ENCODE peak calls at places on chromosomes 3 and 15, in four cellular contexts. One of them, this sample, is unnamed.

GRCh38 chr3:16881896-16882645 is 2.7 kb upstream of the PLCL2 start:
- DNase-seq in endothelial cell: no peak
- DNase-seq in breast epithelium: no peak
- DNase-seq in H1: no peak
- DNase-seq in this sample: no peak

GRCh38 chr3:29466442-29466841 is 185.6 kb downstream of the RBMS3 start:
- DNase-seq in endothelial cell: no peak
- DNase-seq in breast epithelium: no peak
- DNase-seq in H1: no peak
- DNase-seq in this sample: no peak

GRCh38 chr15:94322141-94322540 is 90.8 kb downstream of the MCTP2 start:
- DNase-seq in endothelial cell: no peak
- DNase-seq in breast epithelium: no peak
- DNase-seq in H1: no peak
- DNase-seq in this sample: no peak

GRCh38 chr3:174397848-174398247 is 461.3 kb upstream of the NAALADL2 start:
- DNase-seq in endothelial cell: no peak
- DNase-seq in breast epithelium: no peak
- DNase-seq in H1: no peak
- DNase-seq in this sample: no peak

GRCh38 chr15:67097893-67098740 is 32.7 kb downstream of the SMAD3 start:
- DNase-seq in endothelial cell: no peak
- DNase-seq in breast epithelium: peak; percentile 40
- DNase-seq in H1: no peak
- DNase-seq in this sample: no peak

GRCh38 chr3:152021951-152022461 is 148.6 kb downstream of the SUCNR1 start:
- DNase-seq in endothelial cell: no peak
- DNase-seq in breast epithelium: peak; percentile 17
- DNase-seq in H1: no peak
- DNase-seq in this sample: peak; percentile 72

GRCh38 chr15:46917853-46918252 is 799.5 kb upstream of the SEMA6D start:
- DNase-seq in endothelial cell: no peak
- DNase-seq in breast epithelium: no peak
- DNase-seq in H1: no peak
- DNase-seq in this sample: no peak

GRCh38 chr15:100350434-100351226 is 8.9 kb upstream of the ADAMTS17 start:
- DNase-seq in endothelial cell: no peak
- DNase-seq in breast epithelium: no peak
- DNase-seq in H1: no peak
- DNase-seq in this sample: peak; percentile 45

GRCh38 chr3:45453887-45454286 is 65.5 kb downstream of the LARS2 start:
- DNase-seq in endothelial cell: no peak
- DNase-seq in breast epithelium: no peak
- DNase-seq in H1: no peak
- DNase-seq in this sample: no peak

GRCh38 chr3:53183514-53183913 is 22.5 kb downstream of the PRKCD start:
- DNase-seq in endothelial cell: no peak
- DNase-seq in breast epithelium: no peak
- DNase-seq in H1: no peak
- DNase-seq in this sample: no peak

GRCh38 chr15:70066422-70066821 is 31.3 kb downstream of the TLE3 start:
- DNase-seq in endothelial cell: no peak
- DNase-seq in breast epithelium: no peak
- DNase-seq in H1: no peak
- DNase-seq in this sample: no peak

GRCh38 chr15:36831125-36831914 is 251.9 kb downstream of the CDIN1 start:
- DNase-seq in endothelial cell: no peak
- DNase-seq in breast epithelium: no peak
- DNase-seq in H1: no peak
- DNase-seq in this sample: peak; percentile 34

GRCh38 chr3:186241910-186242821 is 119.9 kb downstream of the DGKG start:
- DNase-seq in endothelial cell: peak; percentile 70
- DNase-seq in breast epithelium: peak; percentile 61
- DNase-seq in H1: peak; percentile 80
- DNase-seq in this sample: peak; percentile 94

GRCh38 chr3:49611714-49612113 is 57.4 kb downstream of the BSN start:
- DNase-seq in endothelial cell: no peak
- DNase-seq in breast epithelium: no peak
- DNase-seq in H1: no peak
- DNase-seq in this sample: no peak

GRCh38 chr3:62723636-62724217 is 151.5 kb downstream of the CADPS start:
- DNase-seq in endothelial cell: no peak
- DNase-seq in breast epithelium: no peak
- DNase-seq in H1: peak; percentile 53
- DNase-seq in this sample: no peak

GRCh38 chr15:71659730-71660067 is 150.7 kb upstream of the NR2E3 start:
- DNase-seq in endothelial cell: no peak
- DNase-seq in breast epithelium: no peak
- DNase-seq in H1: no peak
- DNase-seq in this sample: no peak

GRCh38 chr15:88342666-88343065 is 86.1 kb upstream of the NTRK3 start:
- DNase-seq in endothelial cell: no peak
- DNase-seq in breast epithelium: no peak
- DNase-seq in H1: no peak
- DNase-seq in this sample: no peak

GRCh38 chr3:46065294-46065705 is 38.0 kb upstream of the XCR1 start:
- DNase-seq in endothelial cell: no peak
- DNase-seq in breast epithelium: peak; percentile 40
- DNase-seq in H1: no peak
- DNase-seq in this sample: peak; percentile 65

GRCh38 chr3:188205992-188206416 is 52.0 kb downstream of the LPP start:
- DNase-seq in endothelial cell: peak; percentile 23
- DNase-seq in breast epithelium: peak; percentile 15
- DNase-seq in H1: no peak
- DNase-seq in this sample: peak; percentile 35

GRCh38 chr15:36878745-36879262 is 221.5 kb downstream of the MEIS2 start:
- DNase-seq in endothelial cell: no peak
- DNase-seq in breast epithelium: no peak
- DNase-seq in H1: no peak
- DNase-seq in this sample: no peak

GRCh38 chr3:52314495-52314894 is 1.6 kb upstream of the DNAH1 start:
- DNase-seq in endothelial cell: no peak
- DNase-seq in breast epithelium: no peak
- DNase-seq in H1: no peak
- DNase-seq in this sample: no peak

GRCh38 chr3:107241217-107241616 is 136.0 kb upstream of the CCDC54 start:
- DNase-seq in endothelial cell: peak; percentile 20
- DNase-seq in breast epithelium: peak; percentile 50
- DNase-seq in H1: no peak
- DNase-seq in this sample: peak; percentile 63

GRCh38 chr3:38604246-38604645 is 45.2 kb downstream of the SCN5A start:
- DNase-seq in endothelial cell: no peak
- DNase-seq in breast epithelium: no peak
- DNase-seq in H1: no peak
- DNase-seq in this sample: no peak

GRCh38 chr15:68608206-68608843 is 29.5 kb downstream of the CORO2B start:
- DNase-seq in endothelial cell: no peak
- DNase-seq in breast epithelium: peak; percentile 34
- DNase-seq in H1: no peak
- DNase-seq in this sample: no peak

GRCh38 chr15:51681303-51681963 is at the start of gene SCG3:
- DNase-seq in endothelial cell: peak; percentile 96
- DNase-seq in breast epithelium: no peak
- DNase-seq in H1: peak; percentile 99
- DNase-seq in this sample: peak; percentile 84

GRCh38 chr15:29278436-29279099 is 8.9 kb upstream of the NSMCE3 start:
- DNase-seq in endothelial cell: no peak
- DNase-seq in breast epithelium: no peak
- DNase-seq in H1: no peak
- DNase-seq in this sample: no peak

GRCh38 chr3:131840151-131840797 is 194.5 kb downstream of the CPNE4 start:
- DNase-seq in endothelial cell: no peak
- DNase-seq in breast epithelium: no peak
- DNase-seq in H1: no peak
- DNase-seq in this sample: no peak

GRCh38 chr3:43870110-43870509 is 179.4 kb downstream of the ABHD5 start:
- DNase-seq in endothelial cell: no peak
- DNase-seq in breast epithelium: no peak
- DNase-seq in H1: no peak
- DNase-seq in this sample: peak; percentile 38

GRCh38 chr3:47910777-47911440 is 105.3 kb downstream of the MAP4 start:
- DNase-seq in endothelial cell: no peak
- DNase-seq in breast epithelium: no peak
- DNase-seq in H1: no peak
- DNase-seq in this sample: peak; percentile 58

GRCh38 chr3:71195492-71195891 is 388.0 kb downstream of the FOXP1 start:
- DNase-seq in endothelial cell: no peak
- DNase-seq in breast epithelium: no peak
- DNase-seq in H1: no peak
- DNase-seq in this sample: no peak

GRCh38 chr15:75713338-75713895 is 769 bp upstream of the CSPG4 start:
- DNase-seq in endothelial cell: no peak
- DNase-seq in breast epithelium: no peak
- DNase-seq in H1: no peak
- DNase-seq in this sample: no peak

GRCh38 chr15:78415284-78415683 is 22.7 kb upstream of the IREB2 start:
- DNase-seq in endothelial cell: no peak
- DNase-seq in breast epithelium: no peak
- DNase-seq in H1: no peak
- DNase-seq in this sample: peak; percentile 10
- TF ChIP-seq CTCF in endothelial cell: no peak
- TF ChIP-seq CTCF in breast epithelium: peak; percentile 17
- TF ChIP-seq CTCF in H1: peak; percentile 31
- TF ChIP-seq CTCF in this sample: peak; percentile 33

DNA sequence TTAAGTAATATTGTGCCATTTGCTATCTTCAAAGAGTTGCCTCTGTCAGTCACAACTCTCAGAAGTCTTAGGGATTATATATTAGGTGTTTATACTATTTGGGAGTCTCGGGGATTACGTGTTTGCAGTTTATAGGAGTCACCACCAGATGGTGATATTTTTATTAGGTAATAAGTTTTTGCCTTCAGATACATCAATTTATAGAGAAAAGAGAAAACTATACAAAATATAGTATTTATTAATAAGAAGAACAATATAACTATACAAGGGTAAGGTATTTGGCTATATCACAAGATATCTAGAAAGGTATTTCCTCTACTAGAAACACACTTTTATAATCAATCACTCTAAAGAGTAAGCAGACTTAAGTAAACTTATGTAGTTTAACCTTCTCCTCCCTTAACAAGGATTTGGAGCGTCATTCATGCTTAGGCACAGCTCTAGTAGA is 10.7 kb upstream of the DHX36 start:
- DNase-seq in endothelial cell: no peak
- DNase-seq in breast epithelium: no peak
- DNase-seq in H1: no peak
- DNase-seq in this sample: peak; percentile 30
- TF ChIP-seq CTCF in endothelial cell: peak; percentile 73
- TF ChIP-seq CTCF in breast epithelium: peak; percentile 47
- TF ChIP-seq CTCF in H1: peak; percentile 11
- TF ChIP-seq CTCF in this sample: peak; percentile 68

DNA sequence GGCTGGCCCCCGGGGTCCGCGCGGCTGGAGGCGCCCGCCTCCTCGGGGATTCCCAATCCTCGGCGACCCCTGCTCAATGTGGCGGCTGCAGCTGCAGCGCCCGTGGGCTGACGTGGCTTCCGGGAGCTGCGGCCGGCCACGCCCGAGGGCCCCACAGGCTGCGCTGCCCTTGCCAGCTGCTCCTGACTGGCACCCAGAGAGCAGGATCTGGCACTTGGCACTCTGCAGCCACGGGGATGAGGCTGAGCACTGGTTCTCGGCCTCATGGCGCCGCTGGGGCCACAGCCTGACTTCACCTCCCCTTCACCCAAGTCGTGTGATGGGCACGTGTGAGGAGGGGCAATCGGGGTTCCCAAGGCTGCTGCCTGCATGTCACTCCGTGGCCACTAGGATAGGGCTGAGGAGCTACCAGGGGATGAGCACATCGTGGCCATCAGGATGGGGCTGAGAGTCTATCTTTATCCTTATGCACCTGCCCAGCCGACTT is 267.8 kb upstream of the FRG2C start:
- DNase-seq in endothelial cell: no peak
- DNase-seq in breast epithelium: no peak
- DNase-seq in H1: no peak
- DNase-seq in this sample: no peak
- TF ChIP-seq CTCF in endothelial cell: no peak
- TF ChIP-seq CTCF in breast epithelium: no peak
- TF ChIP-seq CTCF in H1: no peak
- TF ChIP-seq CTCF in this sample: no peak

GRCh38 chr3:36677331-36678007 is 86.9 kb downstream of the DCLK3 start:
- DNase-seq in endothelial cell: no peak
- DNase-seq in breast epithelium: no peak
- DNase-seq in H1: no peak
- DNase-seq in this sample: peak; percentile 57
- TF ChIP-seq CTCF in endothelial cell: no peak
- TF ChIP-seq CTCF in breast epithelium: no peak
- TF ChIP-seq CTCF in H1: no peak
- TF ChIP-seq CTCF in this sample: no peak

DNA sequence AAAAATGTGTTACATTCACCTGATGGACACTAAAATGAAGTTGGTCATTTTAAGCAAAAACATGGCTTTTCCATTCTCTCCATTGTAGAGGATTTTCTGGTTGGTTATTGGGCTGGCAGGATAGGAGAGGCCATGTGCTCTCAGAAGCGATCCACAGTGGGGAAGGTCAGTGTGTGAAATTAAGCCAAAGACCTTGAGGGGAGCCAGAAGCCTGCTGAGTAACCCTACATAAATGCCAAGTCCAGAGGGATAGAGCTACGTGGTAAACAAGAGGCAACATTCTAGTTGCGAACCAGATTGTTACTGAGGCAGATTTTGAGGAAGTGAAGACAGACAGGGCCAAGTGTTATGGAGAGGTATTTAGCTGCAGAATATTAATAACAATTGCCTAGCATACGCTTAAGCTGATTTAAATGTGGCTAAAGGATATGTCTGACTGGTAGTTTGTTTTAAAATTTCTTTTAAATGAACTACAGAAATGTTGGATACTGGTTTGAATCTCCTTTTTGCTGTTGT is 592.8 kb upstream of the GBE1 start:
- DNase-seq in endothelial cell: no peak
- DNase-seq in breast epithelium: no peak
- DNase-seq in H1: no peak
- DNase-seq in this sample: no peak
- TF ChIP-seq CTCF in endothelial cell: no peak
- TF ChIP-seq CTCF in breast epithelium: no peak
- TF ChIP-seq CTCF in H1: no peak
- TF ChIP-seq CTCF in this sample: no peak

This sample was measured in Calu3.